ENCODE peak calls at places on chromosomes 3 and 15, in nine cellular contexts. W, S, R, D, B, C, Q, M and V are unnamed samples.

GRCh38 chr15:100192092-100192695 is 149.6 kb downstream of the ADAMTS17 start:
- DNase-seq in M (no peak), W (no peak), D (no peak), R (no peak), Q (peak), C (no peak), B (no peak), S (no peak), V (no peak)

GRCh38 chr15:84804005-84804803 is 13.0 kb upstream of the ALPK3 start:
- DNase-seq in S (no peak), Q (no peak), M (no peak), R (no peak), W (peak), C (no peak), B (no peak), D (no peak), V (no peak)

GRCh38 chr3:187773233-187773962 is 28.1 kb upstream of the BCL6 start:
- DNase-seq in Q (no peak), S (no peak), C (no peak), B (no peak), W (peak), D (no peak), R (no peak), M (no peak), V (no peak)

GRCh38 chr15:25844542-25844941 is 18.6 kb downstream of the ATP10A start:
- DNase-seq in R (no peak), B (no peak), Q (no peak), C (no peak), W (no peak), M (no peak), D (no peak), S (no peak), V (no peak)

GRCh38 chr15:98896002-98896721 is 111.4 kb downstream of the PGPEP1L start:
- DNase-seq in S (no peak), Q (no peak), D (no peak), C (no peak), W (no peak), M (no peak), B (no peak), R (no peak), V (no peak)

GRCh38 chr15:59998256-59999063 is 5.7 kb upstream of the FOXB1 start:
- DNase-seq in D (no peak), W (no peak), S (no peak), M (no peak), C (no peak), R (no peak), Q (no peak), B (no peak), V (no peak)

GRCh38 chr15:70466895-70467529 is 296.3 kb downstream of the UACA start:
- DNase-seq in R (peak), D (no peak), W (peak), S (peak), C (peak), M (no peak), B (no peak), Q (peak), V (peak)

GRCh38 chr3:117611242-117611641 is 901.7 kb downstream of the TUSC7 start:
- DNase-seq in D (no peak), W (no peak), Q (no peak), C (peak), M (no peak), S (no peak), B (no peak), R (no peak), V (no peak)

GRCh38 chr3:50924638-50925037 is 249.9 kb downstream of the DOCK3 start:
- DNase-seq in C (no peak), R (no peak), S (no peak), W (peak), D (no peak), B (no peak), M (no peak), Q (no peak), V (no peak)

GRCh38 chr3:4419920-4420319 is 47.1 kb downstream of the SUMF1 start:
- DNase-seq in D (no peak), W (no peak), M (no peak), C (no peak), R (no peak), Q (no peak), S (no peak), B (no peak), V (no peak)

GRCh38 chr3:127630811-127631714 is 2.1 kb downstream of the PODXL2 start:
- DNase-seq in W (no peak), Q (no peak), C (no peak), M (no peak), B (peak), D (no peak), R (no peak), S (no peak), V (no peak)

GRCh38 chr15:20280933-20281463 is 260.6 kb downstream of the GOLGA6L6 start:
- DNase-seq in C (no peak), D (no peak), W (peak), B (peak), Q (peak), R (no peak), S (no peak), M (no peak), V (peak)

GRCh38 chr3:148074916-148075315 is 622.8 kb upstream of the AGTR1 start:
- DNase-seq in D (no peak), R (no peak), Q (no peak), B (no peak), C (peak), W (no peak), M (no peak), S (no peak), V (no peak)

DNA sequence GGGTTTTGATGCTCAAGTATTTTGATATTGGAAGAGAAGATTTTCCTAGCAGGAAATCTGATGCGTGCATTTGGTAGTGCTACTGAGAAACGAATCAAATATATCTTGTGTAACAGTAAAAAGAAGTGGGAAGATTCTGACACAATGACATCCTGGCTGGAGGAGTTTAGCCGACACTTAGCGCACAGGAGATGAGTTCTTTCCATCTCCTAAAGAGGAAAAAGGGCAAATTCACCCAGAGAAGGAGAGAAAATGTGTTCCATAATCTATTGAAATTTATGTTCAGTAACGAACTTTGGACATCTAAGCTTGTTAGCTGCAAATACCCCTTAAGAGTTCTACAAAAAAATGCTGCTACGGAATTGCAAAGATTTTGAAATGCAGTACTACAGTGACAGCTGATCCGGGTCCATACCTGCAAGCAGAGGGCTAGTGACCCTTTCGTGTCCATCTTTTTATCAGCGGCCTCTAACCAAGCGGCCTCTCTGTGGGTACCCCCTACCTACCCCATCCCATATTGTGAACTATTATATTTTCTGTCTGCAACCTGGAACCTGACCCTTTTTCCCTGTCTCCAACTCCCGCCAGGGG is 971 bp downstream of the CPOX start:
- DNase-seq in W (no peak), Q (no peak), B (no peak), M (no peak), C (no peak), S (no peak), R (no peak), D (no peak), V (no peak)
- H3K27ac ChIP-seq in W (no peak), Q (no peak), B (no peak), M (peak), C (no peak), S (no peak), R (no peak), D (no peak), V (peak)

DNA sequence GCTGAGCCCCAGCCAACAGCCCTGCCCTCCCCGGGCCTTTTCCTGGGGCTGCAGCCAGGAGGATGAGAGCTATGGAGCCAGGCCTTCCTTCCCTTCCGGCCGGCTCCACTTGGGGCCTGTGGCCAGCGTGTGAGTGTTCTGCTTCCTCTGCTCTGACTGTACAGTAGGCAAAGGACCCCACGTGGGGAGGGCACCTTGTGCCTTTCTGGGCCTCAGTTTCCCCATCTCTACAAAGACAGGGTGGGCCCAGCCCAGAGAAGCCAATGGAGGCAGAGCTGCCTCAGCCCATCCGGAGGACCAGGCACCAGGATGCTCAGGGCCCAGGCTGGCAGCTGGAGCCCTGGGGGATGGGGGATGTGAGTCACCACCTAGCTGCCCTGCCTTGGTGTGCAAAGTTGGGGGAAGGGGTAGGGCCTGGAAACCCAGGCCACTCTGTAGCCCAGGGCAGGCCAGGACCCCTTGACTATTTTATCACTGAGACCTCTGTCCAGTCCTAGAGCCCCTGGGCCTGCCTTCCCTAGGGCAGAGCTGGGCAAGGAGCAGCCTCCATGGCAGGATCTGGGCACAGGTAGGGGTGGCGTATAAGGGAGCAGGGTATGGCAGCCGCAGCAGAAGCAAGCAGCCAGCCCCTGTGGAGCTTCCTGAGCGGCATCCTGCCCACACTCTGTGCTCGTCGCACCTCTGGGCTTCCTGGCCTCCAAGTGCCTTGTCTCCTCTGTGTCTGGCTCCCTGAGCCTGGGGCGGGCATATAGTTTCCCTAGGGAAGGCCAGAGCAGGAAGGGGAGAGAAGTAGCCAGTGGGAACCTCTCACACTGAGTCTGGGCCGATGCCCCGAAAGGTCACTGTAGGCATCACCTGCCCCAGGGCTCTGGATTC is 1.8 kb downstream of the PSTPIP1 start:
- DNase-seq in R (no peak), W (no peak), B (peak), D (peak), C (no peak), M (no peak), Q (peak), S (peak), V (peak)
- H3K27ac ChIP-seq in R (peak), W (no peak), B (peak), D (no peak), C (no peak), M (peak), Q (peak), S (peak), V (peak)

GRCh38 chr15:94056314-94056713 is 175.0 kb upstream of the MCTP2 start:
- DNase-seq in B (no peak), D (no peak), C (no peak), W (no peak), R (no peak), M (no peak), Q (no peak), S (no peak), V (no peak)
- H3K27ac ChIP-seq in B (no peak), D (no peak), C (no peak), W (no peak), R (no peak), M (no peak), Q (no peak), S (no peak), V (no peak)

GRCh38 chr15:39250001-39250400 is 330.9 kb upstream of the THBS1 start:
- DNase-seq in C (no peak), Q (no peak), M (no peak), S (no peak), R (no peak), B (no peak), D (no peak), W (no peak), V (no peak)
- H3K27ac ChIP-seq in C (no peak), Q (no peak), M (no peak), S (no peak), R (no peak), B (no peak), D (no peak), W (no peak), V (no peak)